ENCODE peak calls at places on chromosome 11, in ten cellular contexts. One of them, this sample, is unnamed.

GRCh38 chr11:71951741-71952310 is 23.0 kb downstream of the RNF121 start:
- DNase-seq in lung: no peak
- DNase-seq in lower lobe of right lung: no peak
- DNase-seq in CD8-positive, alpha-beta T cell: no peak
- DNase-seq in body of pancreas: no peak
- DNase-seq in neuronal stem cell: no peak
- DNase-seq in IMR-90: no peak
- DNase-seq in pancreas: no peak
- DNase-seq in cardiac muscle cell: peak; percentile 50
- DNase-seq in GM23248: no peak
- DNase-seq in this sample: no peak

GRCh38 chr11:84518601-84519183 is 1108.5 kb downstream of the DLG2 start:
- DNase-seq in IMR-90: no peak
- DNase-seq in neuronal stem cell: no peak
- DNase-seq in GM23248: no peak
- DNase-seq in cardiac muscle cell: no peak
- DNase-seq in pancreas: no peak
- DNase-seq in lung: no peak
- DNase-seq in body of pancreas: no peak
- DNase-seq in lower lobe of right lung: no peak
- DNase-seq in CD8-positive, alpha-beta T cell: no peak
- DNase-seq in this sample: no peak

GRCh38 chr11:44619931-44620725 is 54.7 kb downstream of the CD82 start:
- DNase-seq in body of pancreas: peak; percentile 10
- DNase-seq in neuronal stem cell: no peak
- DNase-seq in cardiac muscle cell: no peak
- DNase-seq in GM23248: no peak
- DNase-seq in lower lobe of right lung: no peak
- DNase-seq in pancreas: peak; percentile 12
- DNase-seq in lung: peak; percentile 25
- DNase-seq in IMR-90: no peak
- DNase-seq in CD8-positive, alpha-beta T cell: no peak
- DNase-seq in this sample: peak; percentile 16

GRCh38 chr11:2655834-2656622 is 43.8 kb downstream of the KCNQ1OT1 start:
- DNase-seq in cardiac muscle cell: peak; percentile 44
- DNase-seq in CD8-positive, alpha-beta T cell: no peak
- DNase-seq in IMR-90: peak; percentile 51
- DNase-seq in neuronal stem cell: no peak
- DNase-seq in pancreas: peak; percentile 17
- DNase-seq in lung: no peak
- DNase-seq in body of pancreas: no peak
- DNase-seq in GM23248: peak; percentile 49
- DNase-seq in lower lobe of right lung: no peak
- DNase-seq in this sample: no peak

GRCh38 chr11:132456735-132457328 is 1075.5 kb downstream of the OPCML start:
- DNase-seq in cardiac muscle cell: no peak
- DNase-seq in GM23248: no peak
- DNase-seq in lung: no peak
- DNase-seq in IMR-90: no peak
- DNase-seq in neuronal stem cell: peak; percentile 6
- DNase-seq in lower lobe of right lung: no peak
- DNase-seq in CD8-positive, alpha-beta T cell: no peak
- DNase-seq in pancreas: no peak
- DNase-seq in body of pancreas: no peak
- DNase-seq in this sample: no peak

GRCh38 chr11:72072348-72072747 is 8.0 kb downstream of the NUMA1 start:
- DNase-seq in pancreas: no peak
- DNase-seq in GM23248: peak; percentile 86
- DNase-seq in CD8-positive, alpha-beta T cell: no peak
- DNase-seq in lung: no peak
- DNase-seq in cardiac muscle cell: peak; percentile 78
- DNase-seq in neuronal stem cell: no peak
- DNase-seq in lower lobe of right lung: no peak
- DNase-seq in body of pancreas: no peak
- DNase-seq in IMR-90: peak; percentile 82
- DNase-seq in this sample: no peak

GRCh38 chr11:73866586-73866996 is 10.1 kb downstream of the COA4 start:
- DNase-seq in lower lobe of right lung: no peak
- DNase-seq in cardiac muscle cell: peak; percentile 91
- DNase-seq in body of pancreas: no peak
- DNase-seq in CD8-positive, alpha-beta T cell: no peak
- DNase-seq in GM23248: peak; percentile 97
- DNase-seq in neuronal stem cell: no peak
- DNase-seq in lung: peak; percentile 34
- DNase-seq in pancreas: no peak
- DNase-seq in IMR-90: peak; percentile 93
- DNase-seq in this sample: no peak

GRCh38 chr11:45662096-45662664 is 3.2 kb downstream of the CHST1 start:
- DNase-seq in pancreas: no peak
- DNase-seq in body of pancreas: no peak
- DNase-seq in lower lobe of right lung: no peak
- DNase-seq in CD8-positive, alpha-beta T cell: no peak
- DNase-seq in IMR-90: no peak
- DNase-seq in cardiac muscle cell: no peak
- DNase-seq in neuronal stem cell: no peak
- DNase-seq in lung: no peak
- DNase-seq in GM23248: no peak
- DNase-seq in this sample: peak; percentile 31

GRCh38 chr11:57203359-57203758 is 21.6 kb downstream of the LRRC55 start:
- DNase-seq in lower lobe of right lung: no peak
- DNase-seq in cardiac muscle cell: peak; percentile 79
- DNase-seq in pancreas: peak; percentile 35
- DNase-seq in body of pancreas: peak; percentile 26
- DNase-seq in CD8-positive, alpha-beta T cell: no peak
- DNase-seq in IMR-90: peak; percentile 48
- DNase-seq in neuronal stem cell: no peak
- DNase-seq in GM23248: peak; percentile 8
- DNase-seq in lung: peak; percentile 44
- DNase-seq in this sample: peak; percentile 67

DNA sequence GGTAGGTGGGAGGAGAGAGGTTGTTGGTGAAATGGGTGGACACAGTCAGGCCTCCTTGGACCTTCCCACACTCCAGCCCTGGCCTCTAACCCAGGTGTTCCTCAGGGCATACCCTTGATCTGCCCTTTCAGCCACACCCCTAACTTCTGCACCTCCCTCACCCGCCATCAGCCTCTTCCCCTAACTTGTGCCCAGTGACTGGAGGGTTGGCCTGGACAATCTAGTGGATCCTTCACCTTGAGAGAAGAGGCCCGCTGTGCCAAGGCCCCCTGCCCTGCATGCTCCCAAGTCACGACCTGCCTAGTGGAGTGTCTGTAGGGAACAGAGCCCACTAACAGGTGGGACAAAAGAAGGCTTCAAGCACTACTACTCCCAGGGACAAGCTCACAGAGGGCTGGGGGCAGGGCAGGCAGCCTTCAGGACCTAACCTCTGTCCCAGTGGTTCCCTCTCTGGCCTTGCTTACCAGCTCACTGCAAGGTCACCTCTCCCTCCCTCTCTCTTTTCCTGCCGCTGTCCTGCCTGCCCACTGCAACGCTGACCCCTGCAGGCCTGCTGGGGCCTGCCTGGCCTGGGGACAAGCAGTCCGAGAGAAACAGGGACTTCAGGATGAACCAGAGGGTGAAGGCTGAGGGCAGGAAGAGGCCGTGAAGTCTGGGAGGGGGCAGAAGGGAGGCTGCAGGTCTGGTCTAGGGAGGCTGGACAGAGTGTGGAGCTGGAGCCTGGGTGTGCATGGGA is 3.3 kb downstream of the SYT7 start:
- DNase-seq in GM23248: peak; percentile 48
- DNase-seq in cardiac muscle cell: no peak
- DNase-seq in lower lobe of right lung: no peak
- DNase-seq in IMR-90: no peak
- DNase-seq in lung: no peak
- DNase-seq in neuronal stem cell: no peak
- DNase-seq in CD8-positive, alpha-beta T cell: no peak
- DNase-seq in pancreas: no peak
- DNase-seq in body of pancreas: no peak
- DNase-seq in this sample: no peak
- H3K4me3 ChIP-seq in GM23248: no peak overlapping the region
- H3K4me3 ChIP-seq in cardiac muscle cell: no peak overlapping the region
- H3K4me3 ChIP-seq in lower lobe of right lung: no peak overlapping the region
- H3K4me3 ChIP-seq in IMR-90: no peak overlapping the region
- H3K4me3 ChIP-seq in lung: no peak overlapping the region
- H3K4me3 ChIP-seq in neuronal stem cell: no peak overlapping the region
- H3K4me3 ChIP-seq in CD8-positive, alpha-beta T cell: no peak overlapping the region
- H3K4me3 ChIP-seq in pancreas: no peak overlapping the region
- H3K4me3 ChIP-seq in body of pancreas: no peak overlapping the region
- H3K4me3 ChIP-seq in this sample: no peak overlapping the region

GRCh38 chr11:117219455-117219854 is 12.4 kb downstream of the PCSK7 start:
- DNase-seq in lower lobe of right lung: no peak
- DNase-seq in cardiac muscle cell: no peak
- DNase-seq in neuronal stem cell: no peak
- DNase-seq in CD8-positive, alpha-beta T cell: no peak
- DNase-seq in IMR-90: no peak
- DNase-seq in lung: no peak
- DNase-seq in body of pancreas: no peak
- DNase-seq in GM23248: no peak
- DNase-seq in pancreas: no peak
- DNase-seq in this sample: no peak

GRCh38 chr11:117219995-117220394 is 11.9 kb downstream of the PCSK7 start:
- DNase-seq in body of pancreas: no peak
- DNase-seq in GM23248: no peak
- DNase-seq in IMR-90: no peak
- DNase-seq in cardiac muscle cell: no peak
- DNase-seq in CD8-positive, alpha-beta T cell: no peak
- DNase-seq in pancreas: no peak
- DNase-seq in neuronal stem cell: no peak
- DNase-seq in lower lobe of right lung: no peak
- DNase-seq in lung: no peak
- DNase-seq in this sample: no peak

GRCh38 chr11:117218133-117218915 is 13.5 kb downstream of the PCSK7 start:
- DNase-seq in GM23248: no peak
- DNase-seq in cardiac muscle cell: peak; percentile 97
- DNase-seq in neuronal stem cell: no peak
- DNase-seq in IMR-90: peak; percentile 57
- DNase-seq in pancreas: peak; percentile 9
- DNase-seq in lung: no peak
- DNase-seq in lower lobe of right lung: peak; percentile 14
- DNase-seq in CD8-positive, alpha-beta T cell: no peak
- DNase-seq in body of pancreas: no peak
- DNase-seq in this sample: no peak

GRCh38 chr11:117217685-117218084 is 14.2 kb downstream of the PCSK7 start:
- DNase-seq in CD8-positive, alpha-beta T cell: no peak
- DNase-seq in lower lobe of right lung: peak; percentile 14
- DNase-seq in pancreas: peak; percentile 7
- DNase-seq in body of pancreas: no peak
- DNase-seq in GM23248: no peak
- DNase-seq in IMR-90: no peak
- DNase-seq in neuronal stem cell: no peak
- DNase-seq in lung: no peak
- DNase-seq in cardiac muscle cell: no peak
- DNase-seq in this sample: no peak

DNA sequence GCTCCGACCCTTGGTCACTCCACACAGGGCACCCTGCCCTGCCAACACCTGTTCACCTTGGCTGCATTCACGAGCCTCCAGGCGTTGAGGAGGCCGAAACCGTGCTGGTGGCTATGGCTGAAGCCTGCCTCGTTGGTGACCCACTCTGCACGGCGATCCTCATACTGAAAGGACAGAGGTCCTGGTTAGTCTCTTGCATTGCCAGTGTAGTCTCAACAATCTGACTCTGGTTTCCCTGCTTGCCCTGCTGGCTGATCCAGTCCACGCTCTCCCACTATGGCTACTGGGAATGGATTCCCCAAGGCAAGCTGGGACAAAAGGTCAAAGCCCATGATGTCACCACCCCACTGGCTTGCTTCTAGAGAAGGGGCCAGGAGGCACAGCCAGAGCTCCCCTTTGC is 12.9 kb downstream of the PCSK7 start:
- DNase-seq in neuronal stem cell: no peak
- DNase-seq in GM23248: no peak
- DNase-seq in cardiac muscle cell: no peak
- DNase-seq in CD8-positive, alpha-beta T cell: no peak
- DNase-seq in lung: no peak
- DNase-seq in body of pancreas: no peak
- DNase-seq in IMR-90: no peak
- DNase-seq in lower lobe of right lung: no peak
- DNase-seq in pancreas: no peak
- DNase-seq in this sample: no peak
- H3K4me1 ChIP-seq in neuronal stem cell: peaks cover 9% of the 10 kb centered on the region
- H3K4me1 ChIP-seq in GM23248: peaks cover 6% of the 10 kb centered on the region
- H3K4me1 ChIP-seq in cardiac muscle cell: peaks cover 20% of the 10 kb centered on the region
- H3K4me1 ChIP-seq in CD8-positive, alpha-beta T cell: no peaks in the 10 kb centered on the region
- H3K4me1 ChIP-seq in lung: peaks cover 13% of the 10 kb centered on the region
- H3K4me1 ChIP-seq in body of pancreas: peaks cover 37% of the 10 kb centered on the region
- H3K4me1 ChIP-seq in IMR-90: peaks cover 40% of the 10 kb centered on the region
- H3K4me1 ChIP-seq in lower lobe of right lung: peaks cover 45% of the 10 kb centered on the region
- H3K4me1 ChIP-seq in pancreas: peaks cover 22% of the 10 kb centered on the region
- H3K4me1 ChIP-seq in this sample: no peaks in the 10 kb centered on the region

GRCh38 chr11:38014405-38014804 is 1416.4 kb upstream of the RAG2 start:
- DNase-seq in GM23248: no peak
- DNase-seq in CD8-positive, alpha-beta T cell: no peak
- DNase-seq in body of pancreas: no peak
- DNase-seq in neuronal stem cell: no peak
- DNase-seq in pancreas: no peak
- DNase-seq in cardiac muscle cell: peak; percentile 89
- DNase-seq in lower lobe of right lung: no peak
- DNase-seq in lung: no peak
- DNase-seq in IMR-90: peak; percentile 20
- DNase-seq in this sample: no peak

DNA sequence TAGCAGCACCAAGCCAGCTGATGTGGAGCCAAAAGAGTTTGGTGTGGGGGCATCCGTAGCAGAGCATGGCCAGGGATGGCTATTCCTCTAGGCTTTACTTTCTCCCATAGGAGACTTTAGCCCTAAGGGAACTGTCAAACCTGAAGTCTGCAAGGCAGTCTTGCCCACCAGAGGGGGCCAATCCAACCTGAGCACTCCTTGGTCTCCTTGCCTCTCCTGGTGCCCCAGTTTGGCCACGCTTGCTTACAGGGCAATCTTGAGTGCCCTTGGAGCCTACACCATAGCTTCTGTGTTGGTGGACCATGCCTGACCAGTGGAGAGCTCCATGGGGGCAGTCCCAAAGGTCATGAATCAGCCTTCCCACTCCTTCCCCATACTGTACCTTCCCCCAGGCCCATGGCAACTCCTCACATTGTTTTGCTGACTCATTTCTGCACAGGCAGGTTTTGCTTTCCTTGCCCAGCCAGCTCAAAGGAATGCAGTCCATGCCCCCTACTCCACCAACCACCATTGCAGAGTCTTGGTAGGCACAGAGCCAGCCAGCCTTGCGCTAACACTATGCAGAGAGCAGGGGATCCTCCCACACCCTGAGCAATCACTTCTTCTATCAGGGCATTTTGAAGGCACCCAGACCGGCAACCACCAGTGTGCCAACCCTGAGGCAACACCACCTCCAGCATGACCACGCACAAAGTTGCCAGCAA is 1421.2 kb upstream of the RAG2 start:
- DNase-seq in body of pancreas: no peak
- DNase-seq in cardiac muscle cell: peak; percentile 21
- DNase-seq in CD8-positive, alpha-beta T cell: peak; percentile 20
- DNase-seq in GM23248: no peak
- DNase-seq in pancreas: no peak
- DNase-seq in lung: no peak
- DNase-seq in neuronal stem cell: no peak
- DNase-seq in lower lobe of right lung: no peak
- DNase-seq in IMR-90: no peak
- DNase-seq in this sample: no peak
- H3K9me3 ChIP-seq in body of pancreas: no peaks in the 10 kb centered on the region
- H3K9me3 ChIP-seq in cardiac muscle cell: no peaks in the 10 kb centered on the region
- H3K9me3 ChIP-seq in CD8-positive, alpha-beta T cell: no peaks in the 10 kb centered on the region
- H3K9me3 ChIP-seq in GM23248: no peaks in the 10 kb centered on the region
- H3K9me3 ChIP-seq in pancreas: no peaks in the 10 kb centered on the region
- H3K9me3 ChIP-seq in lung: no peaks in the 10 kb centered on the region
- H3K9me3 ChIP-seq in neuronal stem cell: no peaks in the 10 kb centered on the region
- H3K9me3 ChIP-seq in lower lobe of right lung: no peaks in the 10 kb centered on the region
- H3K9me3 ChIP-seq in IMR-90: peaks cover 12% of the 10 kb centered on the region
- H3K9me3 ChIP-seq in this sample: no peaks in the 10 kb centered on the region

GRCh38 chr11:78023426-78023825 is 350 bp upstream of the KCTD14 start:
- DNase-seq in lower lobe of right lung: no peak
- DNase-seq in GM23248: no peak
- DNase-seq in IMR-90: no peak
- DNase-seq in neuronal stem cell: no peak
- DNase-seq in CD8-positive, alpha-beta T cell: no peak
- DNase-seq in body of pancreas: no peak
- DNase-seq in lung: no peak
- DNase-seq in cardiac muscle cell: no peak
- DNase-seq in pancreas: no peak
- DNase-seq in this sample: no peak
- H3K4me3 ChIP-seq in lower lobe of right lung: peak overlapping the region; percentile 56
- H3K4me3 ChIP-seq in GM23248: peak overlapping the region; percentile 64
- H3K4me3 ChIP-seq in IMR-90: no peak overlapping the region
- H3K4me3 ChIP-seq in neuronal stem cell: no peak overlapping the region
- H3K4me3 ChIP-seq in CD8-positive, alpha-beta T cell: no peak overlapping the region
- H3K4me3 ChIP-seq in body of pancreas: peak overlapping the region; percentile 58
- H3K4me3 ChIP-seq in lung: no peak overlapping the region
- H3K4me3 ChIP-seq in cardiac muscle cell: peak overlapping the region; percentile 6
- H3K4me3 ChIP-seq in pancreas: peak overlapping the region; percentile 47
- H3K4me3 ChIP-seq in this sample: peak overlapping the region; percentile 48